ENCODE peak calls at places on chromosomes 1 and 21, in ten cellular contexts. A is hippocampal formation, Q is H54, L is adipocyte, U is left kidney, T is neural progenitor cell, R is T-helper 1 cell, D is nucleus accumbens, B is HTR-8/SVneo, Y is upper lobe of right lung. N is an unnamed sample.

GRCh38 chr1:57951390-57951789 is 527.5 kb upstream of the DAB1 start:
- DNase-seq in T (no peak), L (no peak), Q (no peak), B (no peak), A (no peak), R (no peak), D (no peak), Y (no peak), U (no peak), N (no peak)

GRCh38 chr1:65247419-65248359 is 61.7 kb upstream of the DNAJC6 start:
- DNase-seq in D (no peak), A (peak), T (no peak), B (peak), U (peak), Y (no peak), R (no peak), L (peak), Q (no peak), N (no peak)

GRCh38 chr1:52152976-52153375 is 11.1 kb downstream of the ZFYVE9 start:
- DNase-seq in L (peak), Q (no peak), A (no peak), D (no peak), T (no peak), U (no peak), Y (no peak), B (no peak), R (no peak), N (no peak)

GRCh38 chr21:42159560-42160110 is 59.3 kb upstream of the ABCG1 start:
- DNase-seq in D (no peak), B (no peak), T (no peak), Y (peak), A (no peak), L (no peak), Q (no peak), U (no peak), R (no peak), N (no peak)

GRCh38 chr1:6948861-6949260 is 163.6 kb downstream of the CAMTA1 start:
- DNase-seq in L (no peak), Y (no peak), D (no peak), B (no peak), T (no peak), A (no peak), Q (no peak), R (no peak), U (no peak), N (no peak)

GRCh38 chr1:71526824-71527223 is 446.0 kb upstream of the ZRANB2 start:
- DNase-seq in A (no peak), Q (no peak), D (no peak), U (no peak), T (no peak), Y (no peak), L (no peak), B (no peak), R (no peak), N (no peak)

GRCh38 chr1:162422662-162423375 is 10.9 kb upstream of the SH2D1B start:
- DNase-seq in Q (no peak), B (no peak), Y (no peak), L (no peak), D (no peak), A (no peak), U (no peak), T (no peak), R (no peak), N (no peak)

GRCh38 chr1:33330376-33330890 is 9.5 kb upstream of the A3GALT2 start:
- DNase-seq in U (no peak), A (no peak), B (no peak), Q (no peak), L (no peak), R (no peak), T (no peak), D (no peak), Y (no peak), N (no peak)

GRCh38 chr21:45517249-45518065 is 24.8 kb downstream of the SLC19A1 start:
- DNase-seq in U (no peak), A (no peak), D (no peak), Q (no peak), Y (peak), T (no peak), B (no peak), R (no peak), L (no peak), N (no peak)

GRCh38 chr1:233654667-233655432 is 40.9 kb downstream of the KCNK1 start:
- DNase-seq in Y (no peak), L (no peak), T (no peak), R (no peak), B (no peak), U (no peak), D (no peak), A (no peak), Q (no peak), N (no peak)

GRCh38 chr1:67019600-67020136 is 34.3 kb downstream of the SLC35D1 start:
- DNase-seq in A (no peak), Q (no peak), Y (no peak), R (no peak), B (no peak), L (peak), D (no peak), U (peak), T (no peak), N (no peak)

GRCh38 chr1:118074101-118074500 is 110.9 kb downstream of the SPAG17 start:
- DNase-seq in Y (no peak), T (peak), R (no peak), L (no peak), Q (no peak), A (no peak), U (peak), D (no peak), B (no peak), N (no peak)

GRCh38 chr1:223504741-223505140 is 111.5 kb downstream of the CCDC185 start:
- DNase-seq in A (no peak), T (no peak), D (peak), Q (peak), U (peak), R (no peak), L (peak), Y (no peak), B (no peak), N (no peak)

GRCh38 chr1:59061876-59062275 is 235.0 kb upstream of the FGGY start:
- DNase-seq in B (no peak), L (peak), R (no peak), Y (no peak), D (no peak), U (peak), A (no peak), T (no peak), Q (no peak), N (no peak)

GRCh38 chr1:95230768-95231191 is 3.2 kb upstream of the RWDD3 start:
- DNase-seq in Y (no peak), Q (no peak), A (no peak), U (no peak), B (no peak), T (no peak), R (no peak), L (no peak), D (no peak), N (no peak)

GRCh38 chr1:98157524-98158293 is 236.9 kb upstream of the DPYD start:
- DNase-seq in Q (no peak), D (no peak), Y (no peak), U (no peak), T (no peak), R (no peak), B (no peak), L (peak), A (no peak), N (no peak)

GRCh38 chr1:221435510-221435909 is 306.4 kb downstream of the DUSP10 start:
- DNase-seq in Q (peak), U (peak), L (peak), A (no peak), Y (no peak), D (no peak), R (no peak), T (peak), B (peak), N (no peak)

GRCh38 chr1:25754421-25755195 is 45.4 kb upstream of the SELENON start:
- DNase-seq in L (no peak), U (no peak), D (no peak), T (peak), Y (no peak), A (no peak), R (no peak), B (no peak), Q (no peak), N (no peak)

GRCh38 chr1:208919371-208919770 is 664.1 kb upstream of the CAMK1G start:
- DNase-seq in A (no peak), B (peak), Q (peak), D (no peak), U (no peak), L (peak), Y (no peak), T (no peak), R (no peak), N (no peak)

GRCh38 chr1:100188617-100189016 is 10.6 kb upstream of the LRRC39 start:
- DNase-seq in L (peak), Q (no peak), B (no peak), U (peak), D (no peak), A (peak), T (no peak), Y (no peak), R (no peak), N (no peak)

GRCh38 chr21:21183092-21183491 is 184.9 kb downstream of the NCAM2 start:
- DNase-seq in A (no peak), R (no peak), Y (no peak), U (no peak), Q (no peak), L (no peak), B (no peak), T (no peak), D (no peak), N (no peak)

GRCh38 chr1:114428083-114428754 is 82.8 kb downstream of the TRIM33 start:
- DNase-seq in B (no peak), T (no peak), L (peak), R (no peak), Y (no peak), A (no peak), D (no peak), Q (no peak), U (peak), N (no peak)

GRCh38 chr1:5969168-5969567 is 23.1 kb downstream of the NPHP4 start:
- DNase-seq in R (no peak), L (no peak), T (no peak), B (no peak), Y (peak), Q (no peak), A (no peak), U (no peak), D (no peak), N (no peak)

GRCh38 chr21:43727571-43728466 is 8.9 kb downstream of the PDXK start:
- DNase-seq in D (no peak), L (peak), Y (peak), A (no peak), B (no peak), U (no peak), T (no peak), R (no peak), Q (peak), N (no peak)

GRCh38 chr1:204616683-204617082 is 68.9 kb downstream of the LRRN2 start:
- DNase-seq in Q (no peak), R (no peak), T (no peak), D (no peak), L (no peak), B (no peak), A (no peak), Y (no peak), U (peak), N (no peak)

GRCh38 chr1:83942914-83943313 is 56.0 kb downstream of the TTLL7 start:
- DNase-seq in R (no peak), T (peak), Y (no peak), B (no peak), Q (no peak), D (no peak), U (no peak), L (no peak), A (no peak), N (no peak)

GRCh38 chr1:222443566-222443965 is 104.3 kb downstream of the HHIPL2 start:
- DNase-seq in A (no peak), U (no peak), T (no peak), B (no peak), R (no peak), Y (no peak), L (no peak), D (no peak), Q (no peak), N (no peak)

GRCh38 chr1:32200226-32201010 is at the start of gene CCDC28B:
- DNase-seq in A (peak), T (peak), B (peak), R (peak), Y (peak), Q (peak), D (peak), L (peak), U (peak), N (peak)

GRCh38 chr1:192609110-192610079 is 26.6 kb upstream of the RGS13 start:
- DNase-seq in D (no peak), Q (no peak), B (no peak), A (peak), Y (peak), U (no peak), T (no peak), L (no peak), R (peak), N (peak)

GRCh38 chr1:49626474-49626873 is 397.3 kb downstream of the AGBL4 start:
- DNase-seq in B (no peak), L (no peak), U (no peak), A (no peak), Y (no peak), T (no peak), R (no peak), D (no peak), Q (no peak), N (no peak)

GRCh38 chr1:2925923-2926322 is 95.3 kb upstream of the ACTRT2 start:
- DNase-seq in T (no peak), U (no peak), B (no peak), D (no peak), A (no peak), R (no peak), L (peak), Q (no peak), Y (no peak), N (no peak)

GRCh38 chr1:222994506-222995229 is 148.4 kb downstream of the TLR5 start:
- DNase-seq in L (peak), B (no peak), R (no peak), Y (no peak), A (no peak), T (peak), U (no peak), D (no peak), Q (no peak), N (no peak)

GRCh38 chr1:39573736-39574624 is 2.6 kb downstream of the PABPC4 start:
- DNase-seq in D (no peak), T (no peak), Q (peak), Y (no peak), L (peak), B (no peak), A (no peak), R (no peak), U (no peak), N (no peak)

GRCh38 chr1:196723325-196724185 is 51.1 kb upstream of the CFHR3 start:
- DNase-seq in L (peak), U (peak), Y (no peak), A (no peak), Q (peak), R (peak), T (peak), B (peak), D (no peak), N (no peak)

N was measured in T-helper 22 cell.